ENCODE peak calls at places on chromosomes 6 and 20, in six cellular contexts. X is stimulated activated CD4-positive, alpha-beta T cell treated with anti-CD3 and anti-CD28 coated beads, Interleukin-1b, Interleukin-23, amount 100 ng/mL, for 24 hours; B is smooth muscle cell of the brain vasculature; F is spleen; W is activated CD8-positive, alpha-beta memory T cell treated with anti-CD3 and anti-CD28 coated beads, Interleukin-2, amount 50 U/mL, for 48 hours; J is HCEC 1CT. M is an unnamed sample.

GRCh38 chr20:3771552-3772058 is 4.1 kb upstream of the ADISSP start:
- DNase-seq in J (no peak), W (no peak), B (no peak), X (no peak), F (peak; percentile 24), M (no peak)

GRCh38 chr6:76837564-76837963 is 625.7 kb downstream of the HTR1B start:
- DNase-seq in J (no peak), W (no peak), X (no peak), B (no peak), F (no peak), M (no peak)

GRCh38 chr6:47292944-47293343 is 16.8 kb downstream of the TNFRSF21 start:
- DNase-seq in X (no peak), J (peak; percentile 51), F (no peak), B (no peak), W (no peak), M (no peak)

GRCh38 chr6:170200458-170200891 is 90.4 kb downstream of the DLL1 start:
- DNase-seq in X (no peak), J (no peak), B (no peak), F (no peak), W (no peak), M (no peak)

GRCh38 chr20:57619053-57619831 is 984 bp downstream of the ZBP1 start:
- DNase-seq in J (no peak), W (no peak), F (peak; percentile 96), X (peak; percentile 42), B (no peak), M (no peak)

GRCh38 chr20:45727044-45727443 is 4.9 kb downstream of the SPINT4 start:
- DNase-seq in F (no peak), W (no peak), X (no peak), J (no peak), B (no peak), M (no peak)

GRCh38 chr20:58293453-58293852 is 16.1 kb upstream of the RAB22A start:
- DNase-seq in B (no peak), F (no peak), J (no peak), W (no peak), X (no peak), M (no peak)

GRCh38 chr20:44208165-44208564 is 2.4 kb downstream of the OSER1 start:
- DNase-seq in W (no peak), J (no peak), B (no peak), F (no peak), X (no peak), M (no peak)